ENCODE peak calls at places on chromosome 6, in ten cellular contexts. One of them, this sample, is unnamed. For H3K27me3, the result is how much of the 10 kb centered on the place peaks cover.

GRCh38 chr6:34155471-34156300 is 9.8 kb upstream of the GRM4 start:
- DNase-seq in HepG2: no peak
- DNase-seq in uterus: no peak
- DNase-seq in heart right ventricle: no peak
- DNase-seq in hepatocyte: no peak
- DNase-seq in cardiac muscle cell: no peak
- DNase-seq in CD8-positive, alpha-beta T cell: no peak
- DNase-seq in fibroblast of lung: no peak
- DNase-seq in left lung: peak
- DNase-seq in psoas muscle: no peak
- DNase-seq in this sample: no peak

GRCh38 chr6:1015819-1016218 is 296.1 kb upstream of the FOXQ1 start:
- DNase-seq in HepG2: peak
- DNase-seq in uterus: no peak
- DNase-seq in heart right ventricle: no peak
- DNase-seq in hepatocyte: peak
- DNase-seq in cardiac muscle cell: no peak
- DNase-seq in CD8-positive, alpha-beta T cell: no peak
- DNase-seq in fibroblast of lung: peak
- DNase-seq in left lung: no peak
- DNase-seq in psoas muscle: no peak
- DNase-seq in this sample: no peak

GRCh38 chr6:113556775-113557174 is 300.4 kb upstream of the MARCKS start:
- DNase-seq in HepG2: no peak
- DNase-seq in uterus: no peak
- DNase-seq in heart right ventricle: no peak
- DNase-seq in hepatocyte: no peak
- DNase-seq in cardiac muscle cell: no peak
- DNase-seq in CD8-positive, alpha-beta T cell: no peak
- DNase-seq in fibroblast of lung: no peak
- DNase-seq in left lung: no peak
- DNase-seq in psoas muscle: no peak
- DNase-seq in this sample: no peak

GRCh38 chr6:15948930-15949900 is 179.7 kb upstream of the MYLIP start:
- DNase-seq in HepG2: peak
- DNase-seq in uterus: no peak
- DNase-seq in heart right ventricle: no peak
- DNase-seq in hepatocyte: peak
- DNase-seq in cardiac muscle cell: peak
- DNase-seq in CD8-positive, alpha-beta T cell: no peak
- DNase-seq in fibroblast of lung: no peak
- DNase-seq in left lung: peak
- DNase-seq in psoas muscle: no peak
- DNase-seq in this sample: no peak

GRCh38 chr6:29974901-29975560 is 32.7 kb downstream of the HLA-A start:
- DNase-seq in HepG2: no peak
- DNase-seq in uterus: no peak
- DNase-seq in heart right ventricle: no peak
- DNase-seq in hepatocyte: no peak
- DNase-seq in cardiac muscle cell: no peak
- DNase-seq in CD8-positive, alpha-beta T cell: no peak
- DNase-seq in fibroblast of lung: no peak
- DNase-seq in left lung: no peak
- DNase-seq in psoas muscle: no peak
- DNase-seq in this sample: no peak

GRCh38 chr6:39029156-39030011 is 19.2 kb upstream of the GLP1R start:
- DNase-seq in HepG2: peak
- DNase-seq in uterus: no peak
- DNase-seq in heart right ventricle: peak
- DNase-seq in hepatocyte: peak
- DNase-seq in cardiac muscle cell: peak
- DNase-seq in CD8-positive, alpha-beta T cell: no peak
- DNase-seq in fibroblast of lung: no peak
- DNase-seq in left lung: no peak
- DNase-seq in psoas muscle: no peak
- DNase-seq in this sample: peak

GRCh38 chr6:43921548-43922422 is 151.8 kb downstream of the VEGFA start:
- DNase-seq in HepG2: no peak
- DNase-seq in uterus: no peak
- DNase-seq in heart right ventricle: no peak
- DNase-seq in hepatocyte: no peak
- DNase-seq in cardiac muscle cell: no peak
- DNase-seq in CD8-positive, alpha-beta T cell: no peak
- DNase-seq in fibroblast of lung: no peak
- DNase-seq in left lung: no peak
- DNase-seq in psoas muscle: no peak
- DNase-seq in this sample: no peak

GRCh38 chr6:32752580-32752979 is 10.8 kb downstream of the HLA-DQB2 start:
- DNase-seq in HepG2: no peak
- DNase-seq in uterus: no peak
- DNase-seq in heart right ventricle: no peak
- DNase-seq in hepatocyte: no peak
- DNase-seq in cardiac muscle cell: peak
- DNase-seq in CD8-positive, alpha-beta T cell: no peak
- DNase-seq in fibroblast of lung: no peak
- DNase-seq in left lung: no peak
- DNase-seq in psoas muscle: no peak
- DNase-seq in this sample: no peak

GRCh38 chr6:14408491-14408890 is 290.9 kb downstream of the CD83 start:
- DNase-seq in HepG2: no peak
- DNase-seq in uterus: no peak
- DNase-seq in heart right ventricle: no peak
- DNase-seq in hepatocyte: no peak
- DNase-seq in cardiac muscle cell: no peak
- DNase-seq in CD8-positive, alpha-beta T cell: no peak
- DNase-seq in fibroblast of lung: no peak
- DNase-seq in left lung: no peak
- DNase-seq in psoas muscle: no peak
- DNase-seq in this sample: no peak

GRCh38 chr6:106792536-106793236 is 163.3 kb downstream of the QRSL1 start:
- DNase-seq in HepG2: peak
- DNase-seq in uterus: no peak
- DNase-seq in heart right ventricle: no peak
- DNase-seq in hepatocyte: no peak
- DNase-seq in cardiac muscle cell: no peak
- DNase-seq in CD8-positive, alpha-beta T cell: no peak
- DNase-seq in fibroblast of lung: no peak
- DNase-seq in left lung: no peak
- DNase-seq in psoas muscle: no peak
- DNase-seq in this sample: no peak

GRCh38 chr6:106789436-106790145 is 160.2 kb downstream of the QRSL1 start:
- DNase-seq in HepG2: no peak
- DNase-seq in uterus: no peak
- DNase-seq in heart right ventricle: no peak
- DNase-seq in hepatocyte: no peak
- DNase-seq in cardiac muscle cell: no peak
- DNase-seq in CD8-positive, alpha-beta T cell: no peak
- DNase-seq in fibroblast of lung: no peak
- DNase-seq in left lung: no peak
- DNase-seq in psoas muscle: no peak
- DNase-seq in this sample: no peak

GRCh38 chr6:106788761-106789160 is 159.4 kb downstream of the QRSL1 start:
- DNase-seq in HepG2: no peak
- DNase-seq in uterus: no peak
- DNase-seq in heart right ventricle: no peak
- DNase-seq in hepatocyte: no peak
- DNase-seq in cardiac muscle cell: no peak
- DNase-seq in CD8-positive, alpha-beta T cell: no peak
- DNase-seq in fibroblast of lung: no peak
- DNase-seq in left lung: no peak
- DNase-seq in psoas muscle: no peak
- DNase-seq in this sample: no peak

GRCh38 chr6:106790146-106790770 is 160.9 kb downstream of the QRSL1 start:
- DNase-seq in HepG2: peak
- DNase-seq in uterus: no peak
- DNase-seq in heart right ventricle: no peak
- DNase-seq in hepatocyte: no peak
- DNase-seq in cardiac muscle cell: no peak
- DNase-seq in CD8-positive, alpha-beta T cell: no peak
- DNase-seq in fibroblast of lung: no peak
- DNase-seq in left lung: no peak
- DNase-seq in psoas muscle: no peak
- DNase-seq in this sample: no peak

DNA sequence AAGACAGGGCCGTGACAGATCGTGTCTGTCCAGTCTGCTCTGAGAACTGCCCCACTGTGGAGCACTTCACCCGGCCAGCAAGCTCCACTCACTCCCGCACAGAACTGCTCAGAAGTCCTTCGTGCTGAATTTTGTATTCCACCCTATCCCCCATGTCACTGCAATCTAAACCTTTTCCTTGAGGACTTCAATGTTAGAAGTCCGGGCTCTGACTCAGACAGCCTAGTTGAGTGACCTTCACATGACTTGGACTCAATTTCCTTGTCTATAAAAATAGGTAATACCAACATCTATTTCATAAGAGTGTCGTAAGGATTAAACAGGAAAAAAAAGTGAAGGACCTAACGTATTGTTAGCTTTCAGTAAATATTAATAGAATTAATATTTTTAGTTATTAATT is 161.6 kb downstream of the QRSL1 start:
- DNase-seq in HepG2: no peak
- DNase-seq in uterus: no peak
- DNase-seq in heart right ventricle: no peak
- DNase-seq in hepatocyte: no peak
- DNase-seq in cardiac muscle cell: no peak
- DNase-seq in CD8-positive, alpha-beta T cell: no peak
- DNase-seq in fibroblast of lung: no peak
- DNase-seq in left lung: no peak
- DNase-seq in psoas muscle: no peak
- DNase-seq in this sample: no peak
- H3K27me3 ChIP-seq in HepG2: under half
- H3K27me3 ChIP-seq in uterus: under half
- H3K27me3 ChIP-seq in heart right ventricle: under half
- H3K27me3 ChIP-seq in hepatocyte: under half
- H3K27me3 ChIP-seq in cardiac muscle cell: under half
- H3K27me3 ChIP-seq in CD8-positive, alpha-beta T cell: under half
- H3K27me3 ChIP-seq in fibroblast of lung: under half
- H3K27me3 ChIP-seq in left lung: under half
- H3K27me3 ChIP-seq in psoas muscle: under half
- H3K27me3 ChIP-seq in this sample: under half

GRCh38 chr6:146770275-146770964 is 171.6 kb downstream of the ADGB start:
- DNase-seq in HepG2: no peak
- DNase-seq in uterus: no peak
- DNase-seq in heart right ventricle: peak
- DNase-seq in hepatocyte: no peak
- DNase-seq in cardiac muscle cell: no peak
- DNase-seq in CD8-positive, alpha-beta T cell: no peak
- DNase-seq in fibroblast of lung: no peak
- DNase-seq in left lung: no peak
- DNase-seq in psoas muscle: no peak
- DNase-seq in this sample: no peak

GRCh38 chr6:146770965-146771735 is 172.4 kb downstream of the ADGB start:
- DNase-seq in HepG2: no peak
- DNase-seq in uterus: no peak
- DNase-seq in heart right ventricle: peak
- DNase-seq in hepatocyte: no peak
- DNase-seq in cardiac muscle cell: peak
- DNase-seq in CD8-positive, alpha-beta T cell: peak
- DNase-seq in fibroblast of lung: no peak
- DNase-seq in left lung: peak
- DNase-seq in psoas muscle: peak
- DNase-seq in this sample: peak

GRCh38 chr6:146775227-146775626 is 176.5 kb downstream of the ADGB start:
- DNase-seq in HepG2: no peak
- DNase-seq in uterus: no peak
- DNase-seq in heart right ventricle: no peak
- DNase-seq in hepatocyte: no peak
- DNase-seq in cardiac muscle cell: peak
- DNase-seq in CD8-positive, alpha-beta T cell: no peak
- DNase-seq in fibroblast of lung: peak
- DNase-seq in left lung: no peak
- DNase-seq in psoas muscle: no peak
- DNase-seq in this sample: no peak
- TF ChIP-seq CTCF in HepG2: peak
- TF ChIP-seq CTCF in uterus: no peak
- TF ChIP-seq CTCF in heart right ventricle: no peak
- TF ChIP-seq CTCF in hepatocyte: peak
- TF ChIP-seq CTCF in cardiac muscle cell: no peak
- TF ChIP-seq CTCF in CD8-positive, alpha-beta T cell: no peak
- TF ChIP-seq CTCF in fibroblast of lung: no peak
- TF ChIP-seq CTCF in left lung: no peak
- TF ChIP-seq CTCF in psoas muscle: no peak
- TF ChIP-seq CTCF in this sample: peak

DNA sequence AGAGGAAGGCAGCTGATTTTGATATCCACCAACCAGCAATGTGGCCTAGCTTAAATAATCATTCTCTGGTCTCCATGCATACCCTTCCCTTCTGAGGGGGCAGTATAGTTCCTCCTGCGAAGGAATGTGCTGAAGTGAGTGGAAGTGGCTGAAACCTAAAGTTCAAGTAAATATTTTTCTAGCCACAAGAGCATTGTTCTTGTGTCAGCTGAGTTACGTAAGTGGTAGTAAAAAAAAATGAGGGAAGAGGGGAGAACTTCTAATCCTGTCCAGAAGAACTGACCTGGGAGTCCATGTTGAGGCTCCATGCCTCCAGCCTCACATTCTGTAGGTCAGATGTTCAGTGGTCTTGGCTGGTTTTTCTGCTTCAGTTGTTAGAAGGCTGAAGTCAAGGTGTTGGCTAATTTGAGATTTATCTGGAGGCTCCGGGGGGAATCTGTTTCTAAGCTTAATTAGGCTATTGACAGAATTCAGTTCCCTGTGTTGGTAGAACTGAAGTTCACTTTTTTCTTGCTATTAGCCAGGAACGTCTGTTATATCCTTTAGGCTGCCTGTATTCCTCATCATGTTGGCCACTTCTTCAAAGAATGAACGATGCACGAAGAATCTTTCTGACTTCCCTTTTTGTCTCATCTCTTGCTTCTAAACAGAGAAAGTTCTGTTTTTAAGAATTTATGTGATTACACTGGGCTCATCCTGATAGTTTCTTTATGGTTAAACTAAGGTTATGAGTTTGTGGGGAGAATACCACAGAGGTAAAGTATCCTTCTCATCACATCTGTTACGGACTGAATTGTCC is 207.1 kb upstream of the PRSS16 start:
- DNase-seq in HepG2: peak
- DNase-seq in uterus: no peak
- DNase-seq in heart right ventricle: no peak
- DNase-seq in hepatocyte: no peak
- DNase-seq in cardiac muscle cell: peak
- DNase-seq in CD8-positive, alpha-beta T cell: no peak
- DNase-seq in fibroblast of lung: no peak
- DNase-seq in left lung: no peak
- DNase-seq in psoas muscle: no peak
- DNase-seq in this sample: no peak
- H3K27me3 ChIP-seq in HepG2: under half
- H3K27me3 ChIP-seq in uterus: under half
- H3K27me3 ChIP-seq in heart right ventricle: under half
- H3K27me3 ChIP-seq in hepatocyte: under half
- H3K27me3 ChIP-seq in cardiac muscle cell: under half
- H3K27me3 ChIP-seq in CD8-positive, alpha-beta T cell: under half
- H3K27me3 ChIP-seq in fibroblast of lung: under half
- H3K27me3 ChIP-seq in left lung: under half
- H3K27me3 ChIP-seq in psoas muscle: under half
- H3K27me3 ChIP-seq in this sample: under half

DNA sequence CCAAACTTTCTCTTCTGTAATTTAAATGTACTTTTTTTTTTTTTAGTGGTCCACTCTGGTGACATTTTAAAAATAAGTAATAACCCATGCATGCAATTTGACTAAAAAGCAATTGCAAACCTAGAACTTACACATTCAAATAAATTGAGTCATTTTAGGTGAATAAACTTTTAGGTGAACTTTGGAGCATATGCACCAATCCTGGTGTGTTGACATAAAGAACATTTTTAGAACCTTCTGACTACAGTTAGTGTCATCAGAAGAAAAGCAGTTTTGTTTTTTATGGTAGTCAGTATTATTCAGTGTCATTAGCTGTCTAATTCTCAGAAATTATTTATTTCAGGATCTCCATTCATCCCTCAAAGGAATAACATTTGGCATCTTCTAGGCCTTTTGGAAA is 38.3 kb upstream of the SIM1 start:
- DNase-seq in HepG2: no peak
- DNase-seq in uterus: no peak
- DNase-seq in heart right ventricle: no peak
- DNase-seq in hepatocyte: no peak
- DNase-seq in cardiac muscle cell: no peak
- DNase-seq in CD8-positive, alpha-beta T cell: no peak
- DNase-seq in fibroblast of lung: no peak
- DNase-seq in left lung: no peak
- DNase-seq in psoas muscle: no peak
- DNase-seq in this sample: no peak
- TF ChIP-seq CTCF in HepG2: no peak
- TF ChIP-seq CTCF in uterus: no peak
- TF ChIP-seq CTCF in heart right ventricle: no peak
- TF ChIP-seq CTCF in hepatocyte: no peak
- TF ChIP-seq CTCF in cardiac muscle cell: no peak
- TF ChIP-seq CTCF in CD8-positive, alpha-beta T cell: no peak
- TF ChIP-seq CTCF in fibroblast of lung: no peak
- TF ChIP-seq CTCF in left lung: no peak
- TF ChIP-seq CTCF in psoas muscle: no peak
- TF ChIP-seq CTCF in this sample: no peak